ENCODE peak calls at places on chromosome 20, in six cellular contexts. R is SK-N-MC, N is breast epithelium, Q is upper lobe of left lung, U is GM12878, B is H1. W is an unnamed sample.
A peak's percentile ranks its signal among the peaks of the same experiment; 100 is the strongest.

GRCh38 chr20:30811896-30812671 is 445.4 kb upstream of the DEFB115 start:
- DNase-seq in R (no peak), N (no peak), Q (peak; percentile 62), U (peak; percentile 20), B (peak; percentile 52), W (no peak)

GRCh38 chr20:56922497-56922896 is 293.4 kb downstream of the TFAP2C start:
- DNase-seq in R (no peak), N (no peak), Q (no peak), U (no peak), B (no peak), W (no peak)

GRCh38 chr20:63977392-63978276 is 1.8 kb downstream of the SAMD10 start:
- DNase-seq in R (no peak), N (no peak), Q (no peak), U (no peak), B (no peak), W (no peak)

GRCh38 chr20:21259346-21259745 is 43.8 kb upstream of the XRN2 start:
- DNase-seq in R (no peak), N (no peak), Q (no peak), U (no peak), B (no peak), W (no peak)

GRCh38 chr20:33793011-33793931 is 17.9 kb upstream of the CHMP4B start:
- DNase-seq in R (no peak), N (no peak), Q (no peak), U (no peak), B (no peak), W (no peak)

GRCh38 chr20:2402271-2402980 is 21.7 kb downstream of the TGM6 start:
- DNase-seq in R (no peak), N (no peak), Q (no peak), U (no peak), B (no peak), W (no peak)

GRCh38 chr20:31488171-31488570 is 13.1 kb downstream of the REM1 start:
- DNase-seq in R (no peak), N (no peak), Q (no peak), U (no peak), B (no peak), W (no peak)

GRCh38 chr20:3464166-3464565 is 6.7 kb upstream of the ATRN start:
- DNase-seq in R (no peak), N (no peak), Q (no peak), U (no peak), B (no peak), W (no peak)

GRCh38 chr20:44748005-44748370 is 2.3 kb downstream of the KCNK15 start:
- DNase-seq in R (no peak), N (no peak), Q (no peak), U (no peak), B (no peak), W (no peak)

GRCh38 chr20:32509639-32510066 is 75.5 kb downstream of the NOL4L start:
- DNase-seq in R (no peak), N (no peak), Q (peak; percentile 31), U (no peak), B (no peak), W (peak; percentile 47)

GRCh38 chr20:37821691-37822655 is 81.0 kb upstream of the VSTM2L start:
- DNase-seq in R (peak; percentile 14), N (no peak), Q (no peak), U (no peak), B (no peak), W (no peak)

GRCh38 chr20:61118429-61119224 is 133.4 kb upstream of the CDH4 start:
- DNase-seq in R (no peak), N (no peak), Q (no peak), U (no peak), B (no peak), W (no peak)

GRCh38 chr20:35560105-35560511 is 18.2 kb downstream of the ERGIC3 start:
- DNase-seq in R (no peak), N (no peak), Q (no peak), U (no peak), B (no peak), W (peak; percentile 73)

GRCh38 chr20:24633026-24633425 is 163.6 kb downstream of the SYNDIG1 start:
- DNase-seq in R (no peak), N (no peak), Q (no peak), U (no peak), B (peak; percentile 34), W (no peak)

GRCh38 chr20:24780648-24781047 is 168.4 kb upstream of the CST7 start:
- DNase-seq in R (no peak), N (peak; percentile 28), Q (no peak), U (no peak), B (no peak), W (no peak)

GRCh38 chr20:44069203-44069931 is 117.6 kb downstream of the JPH2 start:
- DNase-seq in R (no peak), N (no peak), Q (peak; percentile 71), U (peak; percentile 57), B (peak; percentile 22), W (peak; percentile 59)

GRCh38 chr20:32572271-32572968 is 12.7 kb downstream of the NOL4L start:
- DNase-seq in R (no peak), N (no peak), Q (no peak), U (no peak), B (no peak), W (no peak)

GRCh38 chr20:1800180-1800579 is 95.0 kb upstream of the SIRPA start:
- DNase-seq in R (no peak), N (no peak), Q (no peak), U (no peak), B (no peak), W (no peak)

GRCh38 chr20:50027611-50028105 is 44.9 kb downstream of the SNAI1 start:
- DNase-seq in R (no peak), N (peak; percentile 77), Q (peak; percentile 58), U (no peak), B (no peak), W (peak; percentile 25)

GRCh38 chr20:53875452-53875851 is 194.9 kb downstream of the BCAS1 start:
- DNase-seq in R (no peak), N (no peak), Q (peak; percentile 66), U (no peak), B (no peak), W (no peak)

GRCh38 chr20:10115021-10115420 is 80.2 kb downstream of the ANKEF1 start:
- DNase-seq in R (no peak), N (no peak), Q (no peak), U (no peak), B (no peak), W (no peak)

GRCh38 chr20:59756241-59756640 is 151.9 kb downstream of the PHACTR3 start:
- DNase-seq in R (no peak), N (no peak), Q (no peak), U (no peak), B (no peak), W (no peak)

GRCh38 chr20:20362774-20363435 is 5.0 kb upstream of the INSM1 start:
- DNase-seq in R (no peak), N (no peak), Q (no peak), U (no peak), B (peak; percentile 65), W (no peak)

GRCh38 chr20:44066645-44067606 is 120.1 kb downstream of the JPH2 start:
- DNase-seq in R (no peak), N (no peak), Q (no peak), U (no peak), B (peak; percentile 37), W (no peak)

GRCh38 chr20:33940701-33941100 is 53.0 kb upstream of the RALY start:
- DNase-seq in R (no peak), N (no peak), Q (no peak), U (no peak), B (no peak), W (no peak)

GRCh38 chr20:46568570-46569129 is 18.2 kb upstream of the OCSTAMP start:
- DNase-seq in R (no peak), N (peak; percentile 94), Q (peak; percentile 84), U (no peak), B (no peak), W (peak; percentile 69)
- TF ChIP-seq POLR2AphosphoS5 in R (no peak), N (no peak), Q (no peak), U (no peak), B (no peak), W (no peak)

GRCh38 chr20:14223806-14224205 is 113.6 kb downstream of the FLRT3 start:
- DNase-seq in R (no peak), N (no peak), Q (no peak), U (no peak), B (no peak), W (no peak)

GRCh38 chr20:14214046-14214445 is 123.4 kb downstream of the FLRT3 start:
- DNase-seq in R (no peak), N (no peak), Q (no peak), U (no peak), B (no peak), W (no peak)

GRCh38 chr20:14220986-14221385 is 116.4 kb downstream of the FLRT3 start:
- DNase-seq in R (no peak), N (no peak), Q (no peak), U (no peak), B (no peak), W (no peak)

GRCh38 chr20:14219801-14220461 is 117.5 kb downstream of the FLRT3 start:
- DNase-seq in R (no peak), N (no peak), Q (no peak), U (no peak), B (no peak), W (peak; percentile 85)
- TF ChIP-seq POLR2AphosphoS5 in R (no peak), N (no peak), Q (no peak), U (no peak), B (no peak), W (peak; percentile 18)

GRCh38 chr20:62753626-62754025 is 42.6 kb upstream of the MRGBP start:
- DNase-seq in R (no peak), N (no peak), Q (no peak), U (no peak), B (no peak), W (no peak)

GRCh38 chr20:62752671-62753501 is 43.4 kb upstream of the MRGBP start:
- DNase-seq in R (no peak), N (no peak), Q (no peak), U (no peak), B (no peak), W (no peak)

GRCh38 chr20:62751551-62752150 is 43.0 kb downstream of the NTSR1 start:
- DNase-seq in R (no peak), N (no peak), Q (no peak), U (no peak), B (no peak), W (no peak)

GRCh38 chr20:62752181-62752670 is 43.6 kb downstream of the NTSR1 start:
- DNase-seq in R (no peak), N (no peak), Q (no peak), U (no peak), B (no peak), W (no peak)

DNA sequence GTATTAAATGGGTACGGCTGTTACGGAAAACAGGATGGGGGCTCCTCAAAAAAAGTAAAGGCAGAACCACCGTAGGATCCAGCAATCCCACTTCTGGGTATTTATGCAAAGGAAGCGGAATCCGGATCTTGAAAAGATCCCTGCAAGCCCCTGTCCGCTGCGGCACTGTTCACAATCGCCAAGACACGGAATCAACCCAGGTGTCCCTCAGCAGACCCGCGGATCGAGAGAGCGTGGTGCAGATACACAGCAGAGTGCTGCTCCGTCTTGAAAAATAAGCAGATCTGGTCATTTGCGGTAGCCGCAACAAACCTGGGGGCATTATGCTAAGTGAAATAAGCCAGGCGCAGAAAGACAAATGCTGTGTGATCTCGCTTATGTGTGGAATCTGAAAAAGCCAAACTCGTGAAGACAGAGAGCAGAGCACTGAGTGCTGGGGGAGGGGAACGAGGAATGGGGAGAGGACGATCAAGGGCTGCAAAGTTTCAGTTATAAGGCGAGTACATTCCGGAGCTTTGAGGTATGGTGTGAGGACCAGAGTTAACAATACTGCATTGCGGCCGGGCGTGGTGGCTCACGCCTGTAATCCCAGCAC is 41.3 kb downstream of the NTSR1 start:
- DNase-seq in R (no peak), N (no peak), Q (no peak), U (no peak), B (no peak), W (no peak)
- TF ChIP-seq POLR2AphosphoS5 in R (no peak), N (no peak), Q (no peak), U (no peak), B (no peak), W (peak; percentile 37)

GRCh38 chr20:16752082-16752481 is 3.9 kb downstream of the OTOR start:
- DNase-seq in R (no peak), N (no peak), Q (no peak), U (no peak), B (no peak), W (no peak)
- TF ChIP-seq POLR2AphosphoS5 in R (no peak), N (no peak), Q (no peak), U (no peak), B (no peak), W (no peak)